ENCODE peak calls at places on chromosomes 4 and X, in seven cellular contexts. One of them, this sample, is unnamed.

GRCh38 chr4:10639100-10639499 is 45.5 kb downstream of the CLNK start:
- DNase-seq in left cardiac atrium: no peak
- DNase-seq in GM04504: no peak
- DNase-seq in head of caudate nucleus: no peak
- DNase-seq in uterus: no peak
- DNase-seq in mesothelial cell of epicardium: no peak
- DNase-seq in tibial artery: no peak
- DNase-seq in this sample: no peak

GRCh38 chrX:9542106-9542764 is 77.4 kb downstream of the TBL1X start:
- DNase-seq in left cardiac atrium: no peak
- DNase-seq in head of caudate nucleus: no peak
- DNase-seq in GM04504: no peak
- DNase-seq in uterus: no peak
- DNase-seq in tibial artery: no peak
- DNase-seq in mesothelial cell of epicardium: no peak
- DNase-seq in this sample: no peak

GRCh38 chrX:110383414-110383813 is 24.8 kb downstream of the RTL9 start:
- DNase-seq in uterus: no peak
- DNase-seq in left cardiac atrium: no peak
- DNase-seq in tibial artery: no peak
- DNase-seq in mesothelial cell of epicardium: no peak
- DNase-seq in GM04504: no peak
- DNase-seq in head of caudate nucleus: no peak
- DNase-seq in this sample: no peak

GRCh38 chr4:78720994-78721677 is 55.0 kb upstream of the BMP2K start:
- DNase-seq in left cardiac atrium: peak; percentile 35
- DNase-seq in uterus: no peak
- DNase-seq in mesothelial cell of epicardium: no peak
- DNase-seq in head of caudate nucleus: no peak
- DNase-seq in tibial artery: peak; percentile 23
- DNase-seq in GM04504: no peak
- DNase-seq in this sample: no peak

GRCh38 chr4:14856076-14856926 is 146.0 kb upstream of the CPEB2 start:
- DNase-seq in mesothelial cell of epicardium: no peak
- DNase-seq in tibial artery: peak; percentile 82
- DNase-seq in left cardiac atrium: peak; percentile 48
- DNase-seq in head of caudate nucleus: no peak
- DNase-seq in GM04504: peak; percentile 93
- DNase-seq in uterus: peak; percentile 17
- DNase-seq in this sample: no peak

GRCh38 chr4:164748375-164748774 is 5.6 kb upstream of the SMIM31 start:
- DNase-seq in uterus: no peak
- DNase-seq in mesothelial cell of epicardium: no peak
- DNase-seq in head of caudate nucleus: no peak
- DNase-seq in left cardiac atrium: no peak
- DNase-seq in tibial artery: no peak
- DNase-seq in GM04504: no peak
- DNase-seq in this sample: no peak

GRCh38 chr4:123930971-123931370 is 534.4 kb downstream of the SPRY1 start:
- DNase-seq in uterus: no peak
- DNase-seq in GM04504: no peak
- DNase-seq in mesothelial cell of epicardium: no peak
- DNase-seq in head of caudate nucleus: no peak
- DNase-seq in tibial artery: no peak
- DNase-seq in left cardiac atrium: no peak
- DNase-seq in this sample: no peak

GRCh38 chr4:16075975-16076757 is 7.7 kb downstream of the PROM1 start:
- DNase-seq in uterus: no peak
- DNase-seq in mesothelial cell of epicardium: no peak
- DNase-seq in tibial artery: no peak
- DNase-seq in head of caudate nucleus: no peak
- DNase-seq in GM04504: no peak
- DNase-seq in left cardiac atrium: no peak
- DNase-seq in this sample: no peak

GRCh38 chrX:25523574-25523973 is 507.8 kb upstream of the ARX start:
- DNase-seq in mesothelial cell of epicardium: no peak
- DNase-seq in tibial artery: no peak
- DNase-seq in GM04504: no peak
- DNase-seq in uterus: no peak
- DNase-seq in head of caudate nucleus: peak; percentile 42
- DNase-seq in left cardiac atrium: no peak
- DNase-seq in this sample: no peak

GRCh38 chrX:17860179-17860780 is 818 bp downstream of the RAI2 start:
- DNase-seq in head of caudate nucleus: no peak
- DNase-seq in uterus: peak; percentile 34
- DNase-seq in mesothelial cell of epicardium: no peak
- DNase-seq in left cardiac atrium: peak; percentile 37
- DNase-seq in tibial artery: no peak
- DNase-seq in GM04504: no peak
- DNase-seq in this sample: no peak

GRCh38 chrX:15956684-15957083 is 102.1 kb upstream of the AP1S2 start:
- DNase-seq in tibial artery: no peak
- DNase-seq in uterus: no peak
- DNase-seq in mesothelial cell of epicardium: no peak
- DNase-seq in GM04504: no peak
- DNase-seq in left cardiac atrium: no peak
- DNase-seq in head of caudate nucleus: no peak
- DNase-seq in this sample: no peak

GRCh38 chrX:1725472-1725871 is 110.6 kb downstream of the ASMT start:
- DNase-seq in tibial artery: no peak
- DNase-seq in mesothelial cell of epicardium: no peak
- DNase-seq in uterus: no peak
- DNase-seq in left cardiac atrium: no peak
- DNase-seq in head of caudate nucleus: no peak
- DNase-seq in GM04504: no peak
- DNase-seq in this sample: no peak

GRCh38 chrX:43560247-43560946 is 95.7 kb upstream of the MAOA start:
- DNase-seq in GM04504: no peak
- DNase-seq in tibial artery: no peak
- DNase-seq in head of caudate nucleus: no peak
- DNase-seq in mesothelial cell of epicardium: no peak
- DNase-seq in left cardiac atrium: no peak
- DNase-seq in uterus: no peak
- DNase-seq in this sample: no peak

GRCh38 chr4:94459462-94460161 is 7.9 kb downstream of the PDLIM5 start:
- DNase-seq in mesothelial cell of epicardium: no peak
- DNase-seq in left cardiac atrium: no peak
- DNase-seq in head of caudate nucleus: no peak
- DNase-seq in GM04504: no peak
- DNase-seq in uterus: no peak
- DNase-seq in tibial artery: no peak
- DNase-seq in this sample: no peak

This sample was measured in breast epithelium.